ENCODE peak calls at places on chromosomes 3 and 15, in six cellular contexts. N, R, D, A, O and Z are unnamed samples.

GRCh38 chr15:85582719-85583089 is 202.3 kb downstream of the AKAP13 start:
- DNase-seq in N (no peak), R (no peak), D (no peak), A (peak; percentile 11), O (peak; percentile 28), Z (no peak)

GRCh38 chr15:97881568-97881967 is 78.9 kb upstream of the ARRDC4 start:
- DNase-seq in N (no peak), R (no peak), D (no peak), A (no peak), O (no peak), Z (no peak)

GRCh38 chr15:45129651-45130129 is at the start of the genes DUOX1 and DUOXA1:
- DNase-seq in N (no peak), R (no peak), D (peak; percentile 79), A (peak; percentile 64), O (no peak), Z (peak; percentile 16)

GRCh38 chr3:39207361-39208192 is 15.2 kb upstream of the XIRP1 start:
- DNase-seq in N (no peak), R (no peak), D (no peak), A (no peak), O (no peak), Z (no peak)

GRCh38 chr3:27224197-27224596 is 145.0 kb downstream of the NEK10 start:
- DNase-seq in N (no peak), R (no peak), D (no peak), A (no peak), O (no peak), Z (no peak)

GRCh38 chr3:103906808-103907207 is 1459.9 kb upstream of the ALCAM start:
- DNase-seq in N (no peak), R (no peak), D (no peak), A (no peak), O (no peak), Z (no peak)

GRCh38 chr15:99447497-99448371 is 118.0 kb upstream of the MEF2A start:
- DNase-seq in N (no peak), R (no peak), D (peak; percentile 86), A (peak; percentile 85), O (no peak), Z (no peak)

GRCh38 chr3:150484410-150484809 is 61.9 kb downstream of the SERP1 start:
- DNase-seq in N (no peak), R (no peak), D (no peak), A (no peak), O (no peak), Z (no peak)

GRCh38 chr3:42670670-42671069 is 14.7 kb upstream of the KLHL40 start:
- DNase-seq in N (no peak), R (no peak), D (no peak), A (no peak), O (no peak), Z (no peak)

GRCh38 chr15:36370735-36371115 is 208.7 kb upstream of the CDIN1 start:
- DNase-seq in N (peak; percentile 1), R (no peak), D (no peak), A (no peak), O (no peak), Z (peak; percentile 50)

DNA sequence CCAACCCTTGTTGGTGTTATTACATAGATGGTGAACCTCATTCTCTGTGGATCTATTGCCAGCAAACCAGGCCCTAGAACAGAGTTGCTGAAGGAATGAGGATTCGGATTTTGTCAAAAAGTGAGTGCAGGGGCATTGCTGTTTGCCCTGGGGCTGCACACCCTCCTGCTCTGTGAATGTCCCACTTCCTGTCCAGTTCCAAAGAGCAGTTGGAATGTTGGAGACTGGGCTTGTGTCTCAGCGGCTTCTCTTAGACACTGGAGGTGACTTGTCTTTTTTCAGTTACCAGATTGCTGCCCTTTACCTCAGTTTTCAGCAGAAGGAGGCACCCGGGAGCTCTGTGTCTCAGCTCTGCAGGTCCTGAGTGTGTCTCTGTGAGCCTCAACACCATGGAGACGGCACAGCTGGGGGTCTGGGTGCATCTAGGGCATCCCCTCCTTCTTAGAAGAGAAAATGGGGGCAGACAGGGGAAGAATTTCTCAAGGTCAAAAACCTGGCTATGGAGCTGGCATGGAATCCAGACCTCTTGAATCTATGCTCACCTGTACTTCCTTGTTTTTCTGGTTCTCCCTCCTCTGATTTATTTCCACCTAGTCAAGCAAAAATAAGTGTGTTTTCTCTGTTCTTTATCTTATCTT is 46.3 kb downstream of the LIMD1 start:
- DNase-seq in N (no peak), R (no peak), D (no peak), A (no peak), O (no peak), Z (no peak)
- TF ChIP-seq ZNF274 in N (no peak), R (no peak), D (no peak), A (no peak), O (no peak), Z (no peak)

GRCh38 chr15:81080946-81081345 is 53.1 kb upstream of the CFAP161 start:
- DNase-seq in N (no peak), R (no peak), D (no peak), A (no peak), O (no peak), Z (no peak)
- H3K4me1 ChIP-seq in N (no peaks in the 10 kb centered on the region), R (no peaks in the 10 kb centered on the region), D (no peaks in the 10 kb centered on the region), A (peaks cover 10% of the 10 kb centered on the region), O (no peaks in the 10 kb centered on the region), Z (no peaks in the 10 kb centered on the region)

DNA sequence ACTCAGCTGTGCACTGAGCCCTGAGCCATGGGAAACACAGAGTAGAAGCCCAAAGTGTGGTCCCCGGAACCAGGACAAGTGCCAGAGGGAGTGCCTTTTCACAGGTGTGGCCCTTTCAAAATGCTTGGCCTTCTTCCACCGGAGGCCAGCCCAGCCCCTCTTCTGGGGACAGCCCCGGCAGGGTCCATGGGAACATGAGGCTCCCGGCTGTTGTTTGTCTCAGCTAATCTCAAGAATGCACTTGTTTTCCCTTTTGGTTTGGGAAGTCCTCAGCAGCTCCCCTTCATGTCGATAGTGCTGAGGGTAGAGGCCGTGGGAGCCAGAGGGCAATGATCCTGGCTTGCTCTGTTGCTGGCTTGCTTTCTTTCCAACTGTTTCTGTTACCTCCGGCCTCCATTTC is 91.1 kb upstream of the MRPS22 start:
- DNase-seq in N (no peak), R (no peak), D (peak; percentile 16), A (no peak), O (no peak), Z (no peak)
- TF ChIP-seq ZNF274 in N (no peak), R (no peak), D (no peak), A (no peak), O (no peak), Z (no peak)

DNA sequence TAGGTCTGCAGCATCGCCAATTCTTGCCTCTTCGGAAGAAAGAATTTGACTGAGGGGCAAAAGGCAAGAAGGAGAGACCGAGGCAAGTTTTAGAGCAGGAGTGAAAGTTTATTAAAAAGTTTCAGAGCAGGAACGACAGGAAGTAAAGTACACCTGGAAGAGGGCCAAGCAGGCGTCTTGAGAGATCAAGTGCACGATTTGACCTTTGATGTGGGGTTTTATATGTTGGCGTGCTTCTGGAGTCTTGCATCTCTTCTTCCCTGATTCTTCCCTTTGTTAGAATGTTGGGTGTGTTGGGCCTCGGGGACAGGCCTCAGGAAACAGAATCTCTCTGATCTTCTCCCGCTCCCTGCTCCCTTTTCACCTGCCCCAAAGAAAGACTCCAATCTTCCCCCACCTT is 40.6 kb upstream of the FLNB start:
- DNase-seq in N (no peak), R (no peak), D (no peak), A (no peak), O (no peak), Z (no peak)
- H3K4me1 ChIP-seq in N (peaks cover 74% of the 10 kb centered on the region), R (peaks cover 5% of the 10 kb centered on the region), D (peaks cover 4% of the 10 kb centered on the region), A (no peaks in the 10 kb centered on the region), O (no peaks in the 10 kb centered on the region), Z (peaks cover 21% of the 10 kb centered on the region)

DNA sequence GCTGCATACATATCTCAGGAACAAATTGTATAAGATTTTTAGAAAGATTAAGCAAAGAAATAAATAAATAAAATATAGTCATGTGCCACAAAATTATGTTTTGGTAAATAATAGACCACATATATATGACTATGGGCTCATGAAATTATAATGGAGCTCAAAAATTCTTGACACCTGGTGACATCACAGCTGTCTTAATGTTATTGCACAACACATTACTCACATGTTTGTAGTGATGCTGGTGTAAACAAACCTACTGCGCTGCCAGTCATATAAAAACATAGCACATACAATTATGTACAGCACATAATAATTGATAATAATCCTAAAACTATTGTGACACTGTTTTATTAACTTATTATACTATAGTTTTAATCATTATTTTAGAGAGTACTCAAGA is 1159.1 kb downstream of the SI start:
- DNase-seq in N (no peak), R (no peak), D (no peak), A (no peak), O (no peak), Z (no peak)
- TF ChIP-seq ZNF274 in N (no peak), R (no peak), D (no peak), A (no peak), O (no peak), Z (no peak)